ENCODE peak calls at places on chromosome 16, in five cellular contexts. One of them, this sample, is unnamed. For H3K36me3, the result is how much of the 10 kb centered on the place peaks cover.

GRCh38 chr16:8753411-8754054 is 43.9 kb downstream of the TMEM186 start:
- DNase-seq in WERI-Rb-1: no peak
- DNase-seq in heart left ventricle: no peak
- DNase-seq in colonic mucosa: no peak
- DNase-seq in mammary epithelial cell: no peak
- DNase-seq in this sample: no peak

GRCh38 chr16:57367111-57367752 is 5.1 kb upstream of the CX3CL1 start:
- DNase-seq in colonic mucosa: no peak
- DNase-seq in mammary epithelial cell: peak
- DNase-seq in heart left ventricle: no peak
- DNase-seq in WERI-Rb-1: no peak
- DNase-seq in this sample: no peak

GRCh38 chr16:8848231-8848938 is 20.4 kb downstream of the CARHSP1 start:
- DNase-seq in mammary epithelial cell: no peak
- DNase-seq in heart left ventricle: no peak
- DNase-seq in WERI-Rb-1: no peak
- DNase-seq in colonic mucosa: no peak
- DNase-seq in this sample: no peak

GRCh38 chr16:79560923-79561322 is 39.6 kb downstream of the MAF start:
- DNase-seq in mammary epithelial cell: no peak
- DNase-seq in colonic mucosa: no peak
- DNase-seq in heart left ventricle: no peak
- DNase-seq in WERI-Rb-1: no peak
- DNase-seq in this sample: no peak

GRCh38 chr16:89334988-89335802 is 117.7 kb downstream of the ZNF778 start:
- DNase-seq in WERI-Rb-1: no peak
- DNase-seq in heart left ventricle: no peak
- DNase-seq in mammary epithelial cell: no peak
- DNase-seq in colonic mucosa: no peak
- DNase-seq in this sample: no peak

GRCh38 chr16:63461248-63461841 is 1425.1 kb upstream of the CDH8 start:
- DNase-seq in colonic mucosa: peak
- DNase-seq in WERI-Rb-1: peak
- DNase-seq in mammary epithelial cell: peak
- DNase-seq in heart left ventricle: no peak
- DNase-seq in this sample: peak

GRCh38 chr16:19810817-19811731 is 73.6 kb downstream of the GPRC5B start:
- DNase-seq in mammary epithelial cell: peak
- DNase-seq in heart left ventricle: no peak
- DNase-seq in colonic mucosa: no peak
- DNase-seq in WERI-Rb-1: no peak
- DNase-seq in this sample: no peak

GRCh38 chr16:46715769-46716305 is 26.4 kb downstream of the ORC6 start:
- DNase-seq in heart left ventricle: peak
- DNase-seq in colonic mucosa: no peak
- DNase-seq in mammary epithelial cell: no peak
- DNase-seq in WERI-Rb-1: no peak
- DNase-seq in this sample: no peak

GRCh38 chr16:22670551-22670970 is 143.4 kb upstream of the HS3ST2 start:
- DNase-seq in mammary epithelial cell: no peak
- DNase-seq in colonic mucosa: no peak
- DNase-seq in heart left ventricle: peak
- DNase-seq in WERI-Rb-1: peak
- DNase-seq in this sample: peak

GRCh38 chr16:28616636-28617035 is 6.8 kb upstream of the SULT1A1 start:
- DNase-seq in WERI-Rb-1: no peak
- DNase-seq in heart left ventricle: no peak
- DNase-seq in mammary epithelial cell: no peak
- DNase-seq in colonic mucosa: no peak
- DNase-seq in this sample: no peak

GRCh38 chr16:58399718-58400633 is 7.7 kb downstream of the GINS3 start:
- DNase-seq in WERI-Rb-1: no peak
- DNase-seq in colonic mucosa: no peak
- DNase-seq in mammary epithelial cell: peak
- DNase-seq in heart left ventricle: no peak
- DNase-seq in this sample: no peak

GRCh38 chr16:76985362-76985761 is 205.6 kb upstream of the MON1B start:
- DNase-seq in colonic mucosa: no peak
- DNase-seq in WERI-Rb-1: no peak
- DNase-seq in heart left ventricle: no peak
- DNase-seq in mammary epithelial cell: no peak
- DNase-seq in this sample: no peak

GRCh38 chr16:23666919-23667659 is 11.6 kb upstream of the PLK1 start:
- DNase-seq in colonic mucosa: no peak
- DNase-seq in mammary epithelial cell: no peak
- DNase-seq in WERI-Rb-1: no peak
- DNase-seq in heart left ventricle: no peak
- DNase-seq in this sample: no peak

GRCh38 chr16:65532846-65533245 is 411.0 kb upstream of the CDH11 start:
- DNase-seq in mammary epithelial cell: no peak
- DNase-seq in WERI-Rb-1: peak
- DNase-seq in colonic mucosa: no peak
- DNase-seq in heart left ventricle: no peak
- DNase-seq in this sample: no peak

GRCh38 chr16:56606688-56607618 is 1.4 kb upstream of the MT2A start:
- DNase-seq in heart left ventricle: peak
- DNase-seq in WERI-Rb-1: no peak
- DNase-seq in colonic mucosa: peak
- DNase-seq in mammary epithelial cell: peak
- DNase-seq in this sample: no peak

GRCh38 chr16:89687092-89687940 is 827 bp downstream of the CDK10 start:
- DNase-seq in heart left ventricle: no peak
- DNase-seq in colonic mucosa: peak
- DNase-seq in mammary epithelial cell: peak
- DNase-seq in WERI-Rb-1: no peak
- DNase-seq in this sample: no peak

GRCh38 chr16:20807822-20808207 is 1.5 kb downstream of the REXO5 start:
- DNase-seq in colonic mucosa: no peak
- DNase-seq in heart left ventricle: no peak
- DNase-seq in mammary epithelial cell: no peak
- DNase-seq in WERI-Rb-1: no peak
- DNase-seq in this sample: no peak

GRCh38 chr16:57556941-57557541 is 14.6 kb downstream of the ADGRG5 start:
- DNase-seq in colonic mucosa: no peak
- DNase-seq in WERI-Rb-1: no peak
- DNase-seq in mammary epithelial cell: no peak
- DNase-seq in heart left ventricle: no peak
- DNase-seq in this sample: no peak

GRCh38 chr16:11667824-11668589 is at the start of gene SNN:
- DNase-seq in mammary epithelial cell: peak
- DNase-seq in heart left ventricle: peak
- DNase-seq in colonic mucosa: peak
- DNase-seq in WERI-Rb-1: peak
- DNase-seq in this sample: peak

GRCh38 chr16:31253642-31254045 is 6.1 kb upstream of the ITGAM start:
- DNase-seq in heart left ventricle: peak
- DNase-seq in WERI-Rb-1: no peak
- DNase-seq in mammary epithelial cell: no peak
- DNase-seq in colonic mucosa: no peak
- DNase-seq in this sample: no peak

GRCh38 chr16:89002851-89003830 is 26.1 kb upstream of the CBFA2T3 start:
- DNase-seq in heart left ventricle: no peak
- DNase-seq in mammary epithelial cell: no peak
- DNase-seq in WERI-Rb-1: no peak
- DNase-seq in colonic mucosa: no peak
- DNase-seq in this sample: no peak

GRCh38 chr16:86671486-86672214 is 93.3 kb downstream of the FOXL1 start:
- DNase-seq in WERI-Rb-1: no peak
- DNase-seq in mammary epithelial cell: no peak
- DNase-seq in colonic mucosa: no peak
- DNase-seq in heart left ventricle: no peak
- DNase-seq in this sample: no peak

GRCh38 chr16:55147401-55147800 is 176.6 kb upstream of the IRX6 start:
- DNase-seq in heart left ventricle: no peak
- DNase-seq in mammary epithelial cell: no peak
- DNase-seq in WERI-Rb-1: no peak
- DNase-seq in colonic mucosa: no peak
- DNase-seq in this sample: no peak

GRCh38 chr16:85497622-85498314 is 115.4 kb upstream of the GSE1 start:
- DNase-seq in colonic mucosa: no peak
- DNase-seq in WERI-Rb-1: no peak
- DNase-seq in mammary epithelial cell: no peak
- DNase-seq in heart left ventricle: no peak
- DNase-seq in this sample: no peak

GRCh38 chr16:87231295-87231694 is 85.9 kb downstream of the C16orf95 start:
- DNase-seq in heart left ventricle: no peak
- DNase-seq in WERI-Rb-1: no peak
- DNase-seq in colonic mucosa: no peak
- DNase-seq in mammary epithelial cell: no peak
- DNase-seq in this sample: no peak

DNA sequence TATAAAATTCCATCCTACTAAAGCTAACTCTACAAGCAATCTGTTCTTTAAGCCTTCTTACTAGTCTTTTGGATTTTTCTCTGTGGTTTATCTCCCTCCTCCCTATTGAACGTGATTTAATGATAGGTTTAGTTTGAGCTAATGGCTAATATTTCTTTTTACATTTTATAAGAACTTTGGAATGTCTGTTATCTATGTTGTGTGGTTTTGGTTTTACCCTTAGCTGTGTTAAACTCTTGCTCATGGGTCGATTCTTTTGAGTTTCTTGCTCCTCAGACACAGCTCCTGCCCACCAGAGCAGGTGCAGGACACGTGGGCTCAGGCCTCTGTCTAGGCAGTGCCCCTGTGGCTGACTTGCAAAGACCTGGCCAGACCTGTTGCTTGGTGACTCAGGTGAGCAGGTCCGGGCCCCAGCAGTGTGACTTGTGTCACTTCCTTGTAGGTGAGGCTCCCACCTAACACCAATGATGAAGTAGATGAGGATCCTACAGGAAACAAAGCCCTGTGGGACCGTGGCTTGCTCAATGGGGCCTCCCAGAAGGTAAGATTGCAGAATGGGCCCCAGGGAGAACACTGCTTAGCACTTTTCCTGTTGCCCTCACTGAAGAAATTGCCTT is 45.1 kb downstream of the SF3B3 start:
- DNase-seq in heart left ventricle: no peak
- DNase-seq in WERI-Rb-1: no peak
- DNase-seq in colonic mucosa: no peak
- DNase-seq in mammary epithelial cell: peak
- DNase-seq in this sample: no peak
- H3K36me3 ChIP-seq in heart left ventricle: half or more
- H3K36me3 ChIP-seq in WERI-Rb-1: half or more
- H3K36me3 ChIP-seq in colonic mucosa: half or more
- H3K36me3 ChIP-seq in mammary epithelial cell: half or more
- H3K36me3 ChIP-seq in this sample: half or more

GRCh38 chr16:51716195-51716594 is 565.1 kb upstream of the SALL1 start:
- DNase-seq in colonic mucosa: no peak
- DNase-seq in heart left ventricle: no peak
- DNase-seq in mammary epithelial cell: no peak
- DNase-seq in WERI-Rb-1: no peak
- DNase-seq in this sample: no peak
- TF ChIP-seq CTCF in colonic mucosa: no peak
- TF ChIP-seq CTCF in heart left ventricle: no peak
- TF ChIP-seq CTCF in mammary epithelial cell: no peak
- TF ChIP-seq CTCF in WERI-Rb-1: no peak
- TF ChIP-seq CTCF in this sample: no peak

GRCh38 chr16:67462279-67462655 is 18.7 kb downstream of the ATP6V0D1 start:
- DNase-seq in heart left ventricle: no peak
- DNase-seq in WERI-Rb-1: no peak
- DNase-seq in mammary epithelial cell: no peak
- DNase-seq in colonic mucosa: no peak
- DNase-seq in this sample: no peak

GRCh38 chr16:67459858-67460144 is 21.2 kb downstream of the ATP6V0D1 start:
- DNase-seq in mammary epithelial cell: no peak
- DNase-seq in heart left ventricle: no peak
- DNase-seq in colonic mucosa: no peak
- DNase-seq in WERI-Rb-1: no peak
- DNase-seq in this sample: no peak

GRCh38 chr16:67460168-67460567 is 20.8 kb downstream of the ATP6V0D1 start:
- DNase-seq in WERI-Rb-1: no peak
- DNase-seq in heart left ventricle: no peak
- DNase-seq in colonic mucosa: peak
- DNase-seq in mammary epithelial cell: no peak
- DNase-seq in this sample: no peak

GRCh38 chr16:67461600-67462278 is 19.2 kb downstream of the ATP6V0D1 start:
- DNase-seq in heart left ventricle: no peak
- DNase-seq in mammary epithelial cell: no peak
- DNase-seq in colonic mucosa: peak
- DNase-seq in WERI-Rb-1: no peak
- DNase-seq in this sample: no peak

GRCh38 chr16:67460961-67461360 is 20.0 kb downstream of the ATP6V0D1 start:
- DNase-seq in heart left ventricle: no peak
- DNase-seq in colonic mucosa: no peak
- DNase-seq in mammary epithelial cell: no peak
- DNase-seq in WERI-Rb-1: no peak
- DNase-seq in this sample: no peak
- H3K4me3 ChIP-seq in heart left ventricle: no peak
- H3K4me3 ChIP-seq in colonic mucosa: no peak
- H3K4me3 ChIP-seq in mammary epithelial cell: no peak
- H3K4me3 ChIP-seq in WERI-Rb-1: no peak
- H3K4me3 ChIP-seq in this sample: no peak

GRCh38 chr16:2074071-2074470 is 26.3 kb downstream of the TSC2 start:
- DNase-seq in heart left ventricle: no peak
- DNase-seq in WERI-Rb-1: no peak
- DNase-seq in mammary epithelial cell: no peak
- DNase-seq in colonic mucosa: no peak
- DNase-seq in this sample: no peak

GRCh38 chr16:2066139-2066538 is 18.4 kb downstream of the TSC2 start:
- DNase-seq in mammary epithelial cell: no peak
- DNase-seq in heart left ventricle: no peak
- DNase-seq in colonic mucosa: no peak
- DNase-seq in WERI-Rb-1: no peak
- DNase-seq in this sample: no peak

GRCh38 chr16:2072926-2073325 is 25.1 kb downstream of the TSC2 start:
- DNase-seq in colonic mucosa: no peak
- DNase-seq in heart left ventricle: no peak
- DNase-seq in mammary epithelial cell: no peak
- DNase-seq in WERI-Rb-1: no peak
- DNase-seq in this sample: no peak

GRCh38 chr16:2071454-2072263 is 23.9 kb downstream of the TSC2 start:
- DNase-seq in colonic mucosa: no peak
- DNase-seq in WERI-Rb-1: no peak
- DNase-seq in mammary epithelial cell: no peak
- DNase-seq in heart left ventricle: no peak
- DNase-seq in this sample: peak

DNA sequence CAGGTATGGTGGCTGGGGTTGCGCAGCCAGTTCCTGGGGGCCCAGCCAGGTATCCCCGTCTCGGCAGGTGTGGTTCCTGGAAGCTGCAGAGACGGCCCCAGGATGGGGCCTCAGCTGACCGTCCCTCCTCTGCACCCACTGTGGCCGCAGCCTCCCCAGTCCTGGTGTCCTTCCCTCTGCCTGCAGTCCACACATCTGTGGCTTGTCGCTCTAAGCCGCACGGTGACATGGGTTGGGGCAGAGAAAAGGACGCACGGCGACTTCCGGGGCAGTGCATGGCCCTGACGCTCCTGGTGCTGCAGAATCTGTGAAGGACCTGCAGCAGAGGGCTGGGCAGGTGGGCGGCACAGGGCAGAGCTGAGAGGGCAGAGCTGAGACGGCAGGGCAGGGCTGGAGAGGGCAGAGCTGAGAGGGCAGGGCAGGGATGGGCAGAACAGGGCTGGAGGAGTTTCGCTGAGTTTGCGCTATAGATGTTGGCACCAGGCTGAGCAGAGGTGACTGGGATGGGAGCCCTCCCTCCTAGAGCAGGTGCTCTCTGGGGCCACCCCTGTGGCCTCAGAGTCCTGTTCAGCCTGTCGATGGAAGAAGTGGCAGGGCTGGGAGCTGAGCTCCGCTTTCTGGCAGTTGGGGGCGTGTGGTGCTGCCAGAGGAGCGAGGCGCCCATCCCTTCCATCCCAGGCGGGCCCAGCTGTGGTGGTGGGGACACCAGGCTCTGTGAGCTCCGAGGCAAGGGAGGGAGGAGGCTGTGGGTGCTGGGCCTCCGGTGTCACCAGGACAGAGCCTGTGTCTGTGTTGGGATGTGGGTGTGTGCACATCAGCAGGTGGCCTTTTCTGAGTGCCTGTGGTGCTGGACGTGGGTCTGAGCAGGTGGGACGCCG is 23.0 kb downstream of the TSC2 start:
- DNase-seq in heart left ventricle: no peak
- DNase-seq in WERI-Rb-1: no peak
- DNase-seq in colonic mucosa: no peak
- DNase-seq in mammary epithelial cell: no peak
- DNase-seq in this sample: no peak
- H3K36me3 ChIP-seq in heart left ventricle: half or more
- H3K36me3 ChIP-seq in WERI-Rb-1: half or more
- H3K36me3 ChIP-seq in colonic mucosa: under half
- H3K36me3 ChIP-seq in mammary epithelial cell: under half
- H3K36me3 ChIP-seq in this sample: under half

This sample was measured in BE2C.